ENCODE peak calls at places on chromosome 18, in nine cellular contexts. One of them, this sample, is unnamed.

GRCh38 chr18:2880473-2880872 is 33.7 kb downstream of the EMILIN2 start:
- DNase-seq in cardiac muscle cell: no peak
- DNase-seq in A549: no peak
- DNase-seq in colonic mucosa: no peak
- DNase-seq in right cardiac atrium: peak; percentile 76
- DNase-seq in ovary: no peak
- DNase-seq in prostate gland: no peak
- DNase-seq in fibroblast of lung: no peak
- DNase-seq in heart left ventricle: no peak
- DNase-seq in this sample: no peak

GRCh38 chr18:48994926-48995835 is 44.4 kb upstream of the SMAD7 start:
- DNase-seq in fibroblast of lung: no peak
- DNase-seq in cardiac muscle cell: no peak
- DNase-seq in heart left ventricle: peak; percentile 19
- DNase-seq in ovary: no peak
- DNase-seq in right cardiac atrium: no peak
- DNase-seq in prostate gland: no peak
- DNase-seq in colonic mucosa: no peak
- DNase-seq in A549: no peak
- DNase-seq in this sample: no peak

GRCh38 chr18:56469582-56469981 is 168.8 kb downstream of the TXNL1 start:
- DNase-seq in right cardiac atrium: no peak
- DNase-seq in colonic mucosa: no peak
- DNase-seq in heart left ventricle: no peak
- DNase-seq in prostate gland: no peak
- DNase-seq in A549: no peak
- DNase-seq in cardiac muscle cell: no peak
- DNase-seq in fibroblast of lung: no peak
- DNase-seq in ovary: no peak
- DNase-seq in this sample: no peak

GRCh38 chr18:26503382-26503781 is 45.0 kb downstream of the KCTD1 start:
- DNase-seq in colonic mucosa: no peak
- DNase-seq in right cardiac atrium: no peak
- DNase-seq in ovary: no peak
- DNase-seq in cardiac muscle cell: peak; percentile 51
- DNase-seq in heart left ventricle: no peak
- DNase-seq in fibroblast of lung: no peak
- DNase-seq in A549: no peak
- DNase-seq in prostate gland: no peak
- DNase-seq in this sample: no peak

GRCh38 chr18:30094556-30094955 is 948.0 kb downstream of the DSC3 start:
- DNase-seq in fibroblast of lung: peak; percentile 32
- DNase-seq in heart left ventricle: no peak
- DNase-seq in cardiac muscle cell: peak; percentile 58
- DNase-seq in right cardiac atrium: no peak
- DNase-seq in ovary: no peak
- DNase-seq in prostate gland: no peak
- DNase-seq in colonic mucosa: no peak
- DNase-seq in A549: no peak
- DNase-seq in this sample: no peak

GRCh38 chr18:75478996-75479870 is 51.7 kb upstream of the SMIM21 start:
- DNase-seq in fibroblast of lung: peak; percentile 81
- DNase-seq in right cardiac atrium: no peak
- DNase-seq in heart left ventricle: no peak
- DNase-seq in cardiac muscle cell: peak; percentile 78
- DNase-seq in A549: peak; percentile 4
- DNase-seq in ovary: no peak
- DNase-seq in prostate gland: no peak
- DNase-seq in colonic mucosa: no peak
- DNase-seq in this sample: no peak

GRCh38 chr18:10120622-10121021 is 206.8 kb downstream of the VAPA start:
- DNase-seq in fibroblast of lung: no peak
- DNase-seq in prostate gland: no peak
- DNase-seq in heart left ventricle: no peak
- DNase-seq in right cardiac atrium: no peak
- DNase-seq in A549: no peak
- DNase-seq in cardiac muscle cell: no peak
- DNase-seq in ovary: no peak
- DNase-seq in colonic mucosa: no peak
- DNase-seq in this sample: no peak

GRCh38 chr18:79421275-79421857 is 25.6 kb downstream of the NFATC1 start:
- DNase-seq in cardiac muscle cell: no peak
- DNase-seq in fibroblast of lung: no peak
- DNase-seq in prostate gland: no peak
- DNase-seq in ovary: no peak
- DNase-seq in A549: no peak
- DNase-seq in right cardiac atrium: peak; percentile 36
- DNase-seq in colonic mucosa: no peak
- DNase-seq in heart left ventricle: no peak
- DNase-seq in this sample: no peak

GRCh38 chr18:58005036-58005435 is 39.0 kb upstream of the NEDD4L start:
- DNase-seq in colonic mucosa: no peak
- DNase-seq in cardiac muscle cell: no peak
- DNase-seq in ovary: no peak
- DNase-seq in A549: no peak
- DNase-seq in right cardiac atrium: no peak
- DNase-seq in fibroblast of lung: peak; percentile 23
- DNase-seq in heart left ventricle: no peak
- DNase-seq in prostate gland: no peak
- DNase-seq in this sample: no peak

GRCh38 chr18:44602845-44603244 is 77.8 kb upstream of the SETBP1 start:
- DNase-seq in ovary: no peak
- DNase-seq in cardiac muscle cell: no peak
- DNase-seq in A549: no peak
- DNase-seq in right cardiac atrium: no peak
- DNase-seq in colonic mucosa: no peak
- DNase-seq in fibroblast of lung: peak; percentile 37
- DNase-seq in heart left ventricle: no peak
- DNase-seq in prostate gland: no peak
- DNase-seq in this sample: no peak

GRCh38 chr18:52348209-52348608 is 8.2 kb downstream of the DCC start:
- DNase-seq in heart left ventricle: no peak
- DNase-seq in fibroblast of lung: no peak
- DNase-seq in colonic mucosa: no peak
- DNase-seq in right cardiac atrium: no peak
- DNase-seq in ovary: no peak
- DNase-seq in prostate gland: no peak
- DNase-seq in cardiac muscle cell: no peak
- DNase-seq in A549: no peak
- DNase-seq in this sample: no peak

GRCh38 chr18:25786778-25787177 is 303.6 kb downstream of the SS18 start:
- DNase-seq in prostate gland: no peak
- DNase-seq in A549: no peak
- DNase-seq in colonic mucosa: no peak
- DNase-seq in heart left ventricle: no peak
- DNase-seq in cardiac muscle cell: peak; percentile 59
- DNase-seq in fibroblast of lung: peak; percentile 58
- DNase-seq in right cardiac atrium: no peak
- DNase-seq in ovary: no peak
- DNase-seq in this sample: no peak

GRCh38 chr18:56575819-56576663 is 62.4 kb downstream of the TXNL1 start:
- DNase-seq in A549: peak; percentile 25
- DNase-seq in prostate gland: no peak
- DNase-seq in cardiac muscle cell: peak; percentile 77
- DNase-seq in colonic mucosa: no peak
- DNase-seq in ovary: no peak
- DNase-seq in fibroblast of lung: peak; percentile 77
- DNase-seq in heart left ventricle: no peak
- DNase-seq in right cardiac atrium: no peak
- DNase-seq in this sample: no peak

GRCh38 chr18:44683566-44683965 is 2.9 kb downstream of the SETBP1 start:
- DNase-seq in A549: no peak
- DNase-seq in prostate gland: no peak
- DNase-seq in fibroblast of lung: no peak
- DNase-seq in heart left ventricle: no peak
- DNase-seq in colonic mucosa: no peak
- DNase-seq in cardiac muscle cell: no peak
- DNase-seq in right cardiac atrium: no peak
- DNase-seq in ovary: no peak
- DNase-seq in this sample: no peak

GRCh38 chr18:72700961-72701710 is 157.0 kb upstream of the CBLN2 start:
- DNase-seq in A549: no peak
- DNase-seq in cardiac muscle cell: peak; percentile 7
- DNase-seq in ovary: no peak
- DNase-seq in heart left ventricle: no peak
- DNase-seq in right cardiac atrium: no peak
- DNase-seq in prostate gland: no peak
- DNase-seq in colonic mucosa: no peak
- DNase-seq in fibroblast of lung: peak; percentile 9
- DNase-seq in this sample: no peak

GRCh38 chr18:7452331-7452730 is 114.8 kb upstream of the PTPRM start:
- DNase-seq in right cardiac atrium: no peak
- DNase-seq in cardiac muscle cell: peak; percentile 56
- DNase-seq in prostate gland: no peak
- DNase-seq in fibroblast of lung: no peak
- DNase-seq in heart left ventricle: no peak
- DNase-seq in A549: peak; percentile 50
- DNase-seq in colonic mucosa: no peak
- DNase-seq in ovary: no peak
- DNase-seq in this sample: peak; percentile 27

GRCh38 chr18:10285283-10285640 is 169.2 kb upstream of the APCDD1 start:
- DNase-seq in right cardiac atrium: no peak
- DNase-seq in heart left ventricle: no peak
- DNase-seq in colonic mucosa: no peak
- DNase-seq in cardiac muscle cell: no peak
- DNase-seq in A549: no peak
- DNase-seq in ovary: no peak
- DNase-seq in fibroblast of lung: no peak
- DNase-seq in prostate gland: no peak
- DNase-seq in this sample: no peak

GRCh38 chr18:3093624-3094354 is 80.8 kb upstream of the LPIN2 start:
- DNase-seq in right cardiac atrium: no peak
- DNase-seq in ovary: no peak
- DNase-seq in cardiac muscle cell: no peak
- DNase-seq in prostate gland: peak; percentile 70
- DNase-seq in A549: no peak
- DNase-seq in fibroblast of lung: peak; percentile 6
- DNase-seq in heart left ventricle: no peak
- DNase-seq in colonic mucosa: peak; percentile 69
- DNase-seq in this sample: no peak

GRCh38 chr18:841647-842370 is 29.8 kb upstream of the YES1 start:
- DNase-seq in fibroblast of lung: no peak
- DNase-seq in right cardiac atrium: no peak
- DNase-seq in prostate gland: no peak
- DNase-seq in cardiac muscle cell: no peak
- DNase-seq in A549: no peak
- DNase-seq in ovary: no peak
- DNase-seq in colonic mucosa: no peak
- DNase-seq in heart left ventricle: no peak
- DNase-seq in this sample: no peak
- H3K27ac ChIP-seq in fibroblast of lung: no peak overlapping the region
- H3K27ac ChIP-seq in right cardiac atrium: no peak overlapping the region
- H3K27ac ChIP-seq in prostate gland: no peak overlapping the region
- H3K27ac ChIP-seq in cardiac muscle cell: no peak overlapping the region
- H3K27ac ChIP-seq in A549: no peak overlapping the region
- H3K27ac ChIP-seq in ovary: no peak overlapping the region
- H3K27ac ChIP-seq in colonic mucosa: no peak overlapping the region
- H3K27ac ChIP-seq in heart left ventricle: no peak overlapping the region
- H3K27ac ChIP-seq in this sample: no peak overlapping the region

DNA sequence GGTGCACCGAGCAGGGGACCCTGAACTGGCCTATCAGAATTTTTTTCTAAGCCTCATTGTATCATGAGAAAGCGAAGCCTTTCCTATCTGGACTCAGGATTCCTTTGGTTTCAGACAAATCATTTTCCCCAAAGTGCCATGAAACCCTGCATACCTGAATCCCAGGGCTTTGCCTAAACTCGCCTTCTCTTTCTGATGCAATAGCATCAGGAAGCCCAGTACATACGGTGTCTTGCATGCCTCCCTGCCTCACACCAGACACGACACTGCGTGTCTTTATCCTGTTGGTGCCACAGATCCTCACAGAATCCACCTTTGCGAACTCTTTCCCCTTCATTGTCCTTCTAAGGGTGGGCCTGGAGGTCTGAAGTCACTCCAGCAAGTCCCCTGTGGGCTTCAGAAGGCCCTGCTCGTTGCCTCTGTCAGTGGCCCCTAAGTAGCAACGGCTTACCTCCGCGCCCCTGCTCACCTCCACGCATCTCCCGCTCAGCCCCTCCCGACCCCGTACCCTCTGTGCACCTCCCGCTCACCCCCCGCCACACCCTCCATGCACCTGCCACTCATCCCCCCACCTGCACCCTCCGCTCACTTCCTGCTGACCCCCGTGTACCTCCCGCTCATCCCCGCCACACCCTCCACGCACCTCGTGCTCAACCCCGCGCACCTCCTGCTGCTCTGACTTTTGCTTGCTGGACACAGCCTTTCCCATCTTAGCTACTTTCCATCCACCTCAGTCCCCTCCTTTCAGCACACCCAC is 83.4 kb downstream of the TPGS2 start:
- DNase-seq in heart left ventricle: no peak
- DNase-seq in fibroblast of lung: no peak
- DNase-seq in A549: no peak
- DNase-seq in ovary: no peak
- DNase-seq in cardiac muscle cell: no peak
- DNase-seq in right cardiac atrium: no peak
- DNase-seq in colonic mucosa: no peak
- DNase-seq in prostate gland: no peak
- DNase-seq in this sample: no peak
- H3K27ac ChIP-seq in heart left ventricle: no peak overlapping the region
- H3K27ac ChIP-seq in fibroblast of lung: no peak overlapping the region
- H3K27ac ChIP-seq in A549: no peak overlapping the region
- H3K27ac ChIP-seq in ovary: no peak overlapping the region
- H3K27ac ChIP-seq in cardiac muscle cell: peak overlapping the region; percentile 58
- H3K27ac ChIP-seq in right cardiac atrium: no peak overlapping the region
- H3K27ac ChIP-seq in colonic mucosa: no peak overlapping the region
- H3K27ac ChIP-seq in prostate gland: peak overlapping the region; percentile 13
- H3K27ac ChIP-seq in this sample: no peak overlapping the region

GRCh38 chr18:9067823-9068222 is 34.7 kb upstream of the NDUFV2 start:
- DNase-seq in prostate gland: no peak
- DNase-seq in colonic mucosa: no peak
- DNase-seq in cardiac muscle cell: no peak
- DNase-seq in right cardiac atrium: no peak
- DNase-seq in A549: no peak
- DNase-seq in heart left ventricle: no peak
- DNase-seq in fibroblast of lung: no peak
- DNase-seq in ovary: no peak
- DNase-seq in this sample: no peak
- H3K27ac ChIP-seq in prostate gland: no peak overlapping the region
- H3K27ac ChIP-seq in colonic mucosa: no peak overlapping the region
- H3K27ac ChIP-seq in cardiac muscle cell: no peak overlapping the region
- H3K27ac ChIP-seq in right cardiac atrium: no peak overlapping the region
- H3K27ac ChIP-seq in A549: no peak overlapping the region
- H3K27ac ChIP-seq in heart left ventricle: no peak overlapping the region
- H3K27ac ChIP-seq in fibroblast of lung: no peak overlapping the region
- H3K27ac ChIP-seq in ovary: no peak overlapping the region
- H3K27ac ChIP-seq in this sample: no peak overlapping the region

DNA sequence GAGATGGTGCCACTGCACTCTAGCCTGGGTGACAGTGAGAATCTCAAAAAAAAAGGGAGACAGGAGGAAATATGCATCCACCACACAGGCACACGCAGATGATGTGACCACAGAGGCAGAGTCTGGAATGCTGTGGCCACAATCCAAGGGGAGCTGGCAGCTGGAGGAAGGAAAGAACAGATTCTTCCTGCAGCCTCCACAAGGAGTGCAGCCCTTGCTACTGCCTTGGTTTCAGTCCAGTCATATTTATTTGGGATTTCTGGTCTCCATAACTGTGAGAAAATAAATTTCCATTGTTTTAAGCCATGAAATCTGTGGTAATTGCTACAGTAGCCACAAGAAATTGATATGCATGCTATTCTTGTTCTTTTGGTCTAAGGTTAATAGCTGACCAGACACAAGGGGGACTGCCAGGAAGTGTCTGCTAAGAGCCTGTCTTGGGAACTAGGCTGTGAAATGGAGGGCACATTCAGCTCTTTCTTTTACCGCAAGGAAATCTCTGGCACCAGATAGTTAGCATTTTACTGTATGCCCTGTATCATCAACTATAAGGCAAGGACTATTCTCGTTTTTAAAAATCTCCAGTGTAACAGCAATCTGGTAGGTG is 133.1 kb upstream of the SEC11C start:
- DNase-seq in ovary: no peak
- DNase-seq in right cardiac atrium: peak; percentile 65
- DNase-seq in colonic mucosa: no peak
- DNase-seq in prostate gland: no peak
- DNase-seq in cardiac muscle cell: peak; percentile 85
- DNase-seq in heart left ventricle: no peak
- DNase-seq in A549: no peak
- DNase-seq in fibroblast of lung: no peak
- DNase-seq in this sample: no peak
- H3K27ac ChIP-seq in ovary: no peak overlapping the region
- H3K27ac ChIP-seq in right cardiac atrium: peak overlapping the region; percentile 39
- H3K27ac ChIP-seq in colonic mucosa: no peak overlapping the region
- H3K27ac ChIP-seq in prostate gland: no peak overlapping the region
- H3K27ac ChIP-seq in cardiac muscle cell: no peak overlapping the region
- H3K27ac ChIP-seq in heart left ventricle: peak overlapping the region; percentile 73
- H3K27ac ChIP-seq in A549: peak overlapping the region; percentile 92
- H3K27ac ChIP-seq in fibroblast of lung: no peak overlapping the region
- H3K27ac ChIP-seq in this sample: peak overlapping the region; percentile 76